ENCODE peak calls at places on chromosomes 1 and 21, in seven cellular contexts. C, Y, Q, J, X, Z and P are unnamed samples.

GRCh38 chr1:75615664-75616435 is 4.9 kb upstream of the SLC44A5 start:
- DNase-seq in X (peak), Z (no peak), C (no peak), J (no peak), Q (peak), Y (peak), P (peak)

GRCh38 chr1:46166521-46167462 is 8.1 kb upstream of the TSPAN1 start:
- DNase-seq in Z (no peak), Q (no peak), X (no peak), Y (peak), J (no peak), C (no peak), P (peak)

GRCh38 chr1:97053275-97053674 is 331.7 kb downstream of the PTBP2 start:
- DNase-seq in Y (no peak), C (no peak), X (no peak), Z (no peak), J (no peak), Q (no peak), P (no peak)

GRCh38 chr1:22628698-22629444 is 7.6 kb upstream of the C1QA start:
- DNase-seq in C (no peak), X (no peak), Z (no peak), Y (no peak), Q (no peak), J (no peak), P (no peak)

GRCh38 chr1:197859024-197859423 is 43.4 kb upstream of the C1orf53 start:
- DNase-seq in C (no peak), Y (no peak), Q (no peak), J (no peak), Z (no peak), X (no peak), P (no peak)

GRCh38 chr1:216054593-216054992 is 368.7 kb downstream of the USH2A start:
- DNase-seq in Y (no peak), J (no peak), Q (no peak), X (no peak), C (no peak), Z (no peak), P (no peak)

GRCh38 chr1:93607814-93608187 is 73.8 kb downstream of the BCAR3 start:
- DNase-seq in C (no peak), J (no peak), Q (no peak), Z (no peak), Y (no peak), X (peak), P (no peak)

GRCh38 chr1:198220428-198220827 is 63.6 kb downstream of the NEK7 start:
- DNase-seq in Y (no peak), X (peak), J (no peak), Z (peak), C (peak), Q (no peak), P (no peak)

GRCh38 chr1:5992034-5992813 is at the start of gene NPHP4:
- DNase-seq in C (peak), Y (peak), J (peak), Q (peak), Z (peak), X (peak), P (peak)

GRCh38 chr21:45551816-45552695 is 9.8 kb upstream of the SLC19A1 start:
- DNase-seq in J (no peak), Y (no peak), Q (no peak), Z (no peak), C (no peak), X (no peak), P (no peak)

GRCh38 chr1:85322655-85323054 is 46.2 kb upstream of the BCL10 start:
- DNase-seq in C (no peak), Z (no peak), Q (no peak), X (peak), Y (no peak), J (no peak), P (no peak)

GRCh38 chr1:161191971-161192370 is 6.9 kb downstream of the ADAMTS4 start:
- DNase-seq in Z (no peak), Y (no peak), X (no peak), J (no peak), Q (no peak), C (no peak), P (no peak)

GRCh38 chr1:21781971-21782867 is 730 bp downstream of the USP48 start:
- DNase-seq in C (no peak), X (peak), Z (no peak), Q (peak), J (peak), Y (peak), P (peak)

GRCh38 chr1:87061742-87062156 is 147.3 kb downstream of the HS2ST1 start:
- DNase-seq in X (peak), C (peak), Y (no peak), J (no peak), Z (peak), Q (no peak), P (no peak)

GRCh38 chr1:172276120-172276818 is 144.2 kb upstream of the C1orf105 start:
- DNase-seq in J (no peak), C (no peak), Q (no peak), Z (no peak), Y (no peak), X (no peak), P (no peak)

GRCh38 chr1:99710994-99711393 is 55.4 kb downstream of the FRRS1 start:
- DNase-seq in X (no peak), Z (no peak), Q (no peak), Y (no peak), J (no peak), C (no peak), P (no peak)

GRCh38 chr1:201531551-201532425 is 7.1 kb upstream of the NAV1 start:
- DNase-seq in X (no peak), Q (no peak), C (no peak), J (no peak), Z (no peak), Y (no peak), P (no peak)

GRCh38 chr1:88327391-88328267 is 356.4 kb upstream of the PKN2 start:
- DNase-seq in X (peak), C (peak), Q (no peak), J (no peak), Z (peak), Y (peak), P (peak)

GRCh38 chr1:17531682-17532487 is 7.6 kb upstream of the ARHGEF10L start:
- DNase-seq in Y (peak), J (peak), Z (no peak), C (no peak), Q (no peak), X (no peak), P (peak)

GRCh38 chr1:44602675-44603610 is 71.3 kb downstream of the TMEM53 start:
- DNase-seq in C (no peak), Y (no peak), Q (no peak), X (no peak), Z (no peak), J (no peak), P (no peak)

GRCh38 chr1:118877668-118878067 is 110.5 kb downstream of the TBX15 start:
- DNase-seq in Q (no peak), Z (no peak), J (no peak), C (no peak), Y (no peak), X (no peak), P (no peak)

GRCh38 chr1:84698718-84699117 is 8.5 kb upstream of the SSX2IP start:
- DNase-seq in C (peak), Z (peak), X (peak), J (no peak), Q (no peak), Y (no peak), P (no peak)

GRCh38 chr1:180181048-180181447 is 26.4 kb downstream of the QSOX1 start:
- DNase-seq in Z (no peak), C (no peak), X (no peak), J (no peak), Q (peak), Y (no peak), P (no peak)

GRCh38 chr21:42663860-42664535 is 10.6 kb downstream of the PDE9A start:
- DNase-seq in Y (no peak), Z (no peak), J (peak), X (no peak), C (no peak), Q (no peak), P (no peak)

GRCh38 chr1:246532519-246532918 is 25.4 kb upstream of the SMYD3 start:
- DNase-seq in X (peak), J (no peak), Q (no peak), Z (no peak), C (no peak), Y (no peak), P (no peak)

GRCh38 chr1:167387251-167387910 is 130.9 kb downstream of the CD247 start:
- DNase-seq in Q (no peak), J (no peak), Z (no peak), C (no peak), X (no peak), Y (no peak), P (no peak)

GRCh38 chr1:28417441-28418277 is 48.1 kb downstream of the PHACTR4 start:
- DNase-seq in Y (no peak), Q (no peak), X (peak), Z (peak), J (no peak), C (no peak), P (no peak)

GRCh38 chr1:107430540-107431228 is 289.8 kb downstream of the NTNG1 start:
- DNase-seq in Y (no peak), Q (peak), J (no peak), X (peak), Z (peak), C (peak), P (no peak)

GRCh38 chr1:111571987-111572386 is 47.6 kb upstream of the RAP1A start:
- DNase-seq in Z (peak), J (no peak), X (peak), Y (no peak), C (no peak), Q (no peak), P (no peak)

GRCh38 chr1:58983159-58983558 is 199.3 kb upstream of the JUN start:
- DNase-seq in Z (peak), J (no peak), C (peak), Q (no peak), Y (no peak), X (peak), P (no peak)

GRCh38 chr1:60972841-60973364 is 109.5 kb upstream of the NFIA start:
- DNase-seq in C (peak), Q (no peak), J (no peak), X (peak), Z (peak), Y (no peak), P (no peak)

GRCh38 chr1:227795732-227796131 is 19.7 kb upstream of the PRSS38 start:
- DNase-seq in Y (no peak), Z (no peak), Q (no peak), J (no peak), C (no peak), X (no peak), P (no peak)

GRCh38 chr21:42129300-42130266 is 58.5 kb downstream of the UMODL1 start:
- DNase-seq in J (no peak), Y (no peak), Z (no peak), C (no peak), X (no peak), Q (no peak), P (no peak)

GRCh38 chr1:186112280-186112679 is 262.8 kb downstream of the TPR start:
- DNase-seq in X (no peak), C (no peak), J (no peak), Y (no peak), Z (no peak), Q (no peak), P (no peak)

GRCh38 chr1:163258181-163258580 is 55.5 kb upstream of the RGS5 start:
- DNase-seq in J (no peak), X (peak), C (peak), Y (no peak), Q (no peak), Z (peak), P (no peak)

GRCh38 chr1:24756395-24756794 is 11.1 kb downstream of the CLIC4 start:
- DNase-seq in J (no peak), Z (no peak), C (no peak), X (no peak), Q (no peak), Y (no peak), P (no peak)

GRCh38 chr1:183885142-183885735 is 80.3 kb downstream of the RGL1 start:
- DNase-seq in J (no peak), Z (no peak), X (peak), Q (no peak), C (no peak), Y (no peak), P (no peak)

GRCh38 chr1:215657016-215657415 is 89.9 kb downstream of the KCTD3 start:
- DNase-seq in J (no peak), Q (no peak), C (no peak), Y (no peak), X (no peak), Z (no peak), P (no peak)

GRCh38 chr1:39863177-39863576 is 20.1 kb downstream of the TRIT1 start:
- DNase-seq in C (no peak), X (no peak), Y (no peak), Z (no peak), J (no peak), Q (no peak), P (no peak)

GRCh38 chr1:241776911-241777310 is 71.1 kb upstream of the EXO1 start:
- DNase-seq in Q (no peak), Z (no peak), X (no peak), C (no peak), J (no peak), Y (no peak), P (no peak)

GRCh38 chr1:174584071-174584470 is 136.3 kb downstream of the GPR52 start:
- DNase-seq in Z (no peak), X (no peak), Q (no peak), C (no peak), J (no peak), Y (no peak), P (no peak)

GRCh38 chr1:174580801-174581200 is 133.0 kb downstream of the GPR52 start:
- DNase-seq in X (no peak), Q (no peak), C (no peak), Z (no peak), Y (no peak), J (no peak), P (no peak)
- TF ChIP-seq CTCF in X (no peak), Q (no peak), C (no peak), Z (no peak), Y (no peak), J (no peak), P (no peak)

DNA sequence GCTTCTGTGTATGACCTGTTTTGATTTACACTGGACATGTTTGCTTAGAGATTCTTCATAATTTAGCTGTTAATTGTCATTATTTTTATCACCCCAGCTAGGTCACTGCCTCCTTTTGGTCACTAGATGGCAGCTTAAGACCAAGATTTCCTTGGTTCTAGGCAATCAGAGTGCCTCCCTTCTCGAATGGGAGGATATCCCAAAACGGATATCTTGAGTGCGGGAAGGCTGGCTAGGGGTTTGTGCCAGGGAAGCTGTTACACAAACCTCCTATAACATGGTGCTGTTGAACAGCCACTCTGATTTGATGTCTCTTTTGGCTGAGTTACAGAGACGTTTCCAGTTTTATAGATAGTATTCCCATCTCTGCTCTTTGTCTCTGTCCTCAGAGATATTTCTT is 283.5 kb downstream of the S1PR1 start:
- DNase-seq in Z (peak), Q (peak), J (no peak), Y (peak), X (peak), C (peak), P (no peak)
- TF ChIP-seq CTCF in Z (peak), Q (peak), J (peak), Y (peak), X (peak), C (peak), P (peak)

DNA sequence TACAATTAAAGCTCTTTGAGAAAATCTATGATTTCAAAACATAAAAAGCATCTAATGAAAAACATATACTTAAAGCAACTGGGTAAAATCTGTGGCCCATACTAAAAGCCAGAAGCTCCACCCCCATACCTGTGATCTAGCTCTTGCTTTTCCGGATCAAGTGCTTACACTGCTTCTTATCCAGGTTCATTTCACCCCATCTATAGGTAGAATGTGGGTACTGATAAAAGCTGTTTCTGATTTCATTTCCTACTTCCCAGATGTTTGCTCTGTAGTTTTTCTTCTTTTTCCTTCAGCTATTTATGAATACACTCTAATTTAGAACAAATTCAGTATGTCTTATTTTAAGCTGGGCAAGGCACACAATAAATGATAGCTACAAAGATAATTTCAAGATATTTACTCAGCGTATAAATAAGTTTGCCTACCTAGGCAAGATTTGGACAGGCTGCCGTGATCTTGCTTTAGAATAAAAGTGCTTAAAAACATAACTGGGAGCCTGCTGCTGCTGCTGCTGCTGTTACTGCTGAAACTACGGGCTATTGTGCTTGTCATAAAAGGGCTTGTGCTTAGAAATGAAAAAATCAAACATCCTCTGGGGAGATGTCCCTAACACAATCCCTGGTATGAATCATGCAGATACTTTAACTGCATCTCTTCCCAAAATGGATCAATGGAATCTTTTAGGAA is 2.1 kb downstream of the SIPA1L2 start:
- DNase-seq in Q (no peak), J (no peak), Y (no peak), Z (no peak), X (peak), C (no peak), P (no peak)
- TF ChIP-seq CTCF in Q (peak), J (no peak), Y (peak), Z (peak), X (peak), C (no peak), P (peak)

GRCh38 chr1:150226486-150226885 is 9.4 kb downstream of the ANP32E start:
- DNase-seq in Z (no peak), J (no peak), Q (no peak), Y (no peak), X (no peak), C (no peak), P (no peak)

GRCh38 chr1:150225546-150225945 is 10.4 kb downstream of the ANP32E start:
- DNase-seq in Y (no peak), Z (no peak), X (no peak), J (no peak), Q (no peak), C (no peak), P (no peak)

GRCh38 chr1:150227228-150227627 is 8.7 kb downstream of the ANP32E start:
- DNase-seq in Q (no peak), X (no peak), Z (no peak), J (no peak), C (no peak), Y (no peak), P (no peak)

DNA sequence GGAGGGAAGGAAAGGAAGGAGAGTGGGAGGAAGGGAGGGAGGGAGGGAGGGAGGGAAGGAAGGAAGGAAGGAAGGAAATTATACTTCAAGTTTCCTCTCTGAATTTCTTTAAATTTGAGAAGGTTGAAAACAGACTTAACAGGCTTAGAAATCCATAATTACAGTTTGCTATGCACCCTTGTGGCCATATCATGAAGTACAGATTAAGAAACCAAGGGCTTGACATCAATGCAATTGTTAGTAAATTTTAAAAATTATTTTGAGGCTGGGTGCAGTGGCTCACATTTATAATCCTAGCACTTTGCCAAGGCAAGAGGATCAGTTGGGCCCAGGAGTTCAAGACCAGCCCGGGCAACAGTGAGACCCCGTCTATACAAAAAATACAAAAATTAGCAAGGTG is 14.4 kb downstream of the ANP32E start:
- DNase-seq in X (peak), Z (no peak), J (no peak), C (no peak), Y (no peak), Q (no peak), P (no peak)
- TF ChIP-seq CTCF in X (peak), Z (peak), J (peak), C (peak), Y (peak), Q (peak), P (peak)

GRCh38 chr21:36629061-36629460 is 69.9 kb upstream of the SIM2 start:
- DNase-seq in Z (no peak), J (no peak), C (no peak), X (no peak), Y (no peak), Q (no peak), P (no peak)
- TF ChIP-seq CTCF in Z (no peak), J (no peak), C (no peak), X (no peak), Y (no peak), Q (no peak), P (no peak)

GRCh38 chr1:48214820-48215219 is 7.7 kb upstream of the SLC5A9 start:
- DNase-seq in J (peak), Y (peak), Q (no peak), Z (no peak), X (no peak), C (no peak), P (peak)

GRCh38 chr1:48216276-48216675 is 6.2 kb upstream of the SLC5A9 start:
- DNase-seq in Y (no peak), Z (no peak), Q (no peak), J (no peak), X (no peak), C (no peak), P (no peak)

GRCh38 chr1:48217861-48218260 is 4.7 kb upstream of the SLC5A9 start:
- DNase-seq in Y (no peak), Q (no peak), X (no peak), Z (no peak), J (no peak), C (no peak), P (no peak)

GRCh38 chr1:48215222-48215621 is 7.3 kb upstream of the SLC5A9 start:
- DNase-seq in Q (no peak), Z (no peak), Y (peak), J (no peak), X (no peak), C (no peak), P (no peak)

GRCh38 chr1:48216941-48217340 is 5.6 kb upstream of the SLC5A9 start:
- DNase-seq in X (no peak), Y (no peak), J (no peak), Z (no peak), C (no peak), Q (no peak), P (no peak)
- TF ChIP-seq CTCF in X (no peak), Y (no peak), J (no peak), Z (no peak), C (peak), Q (no peak), P (no peak)

GRCh38 chr21:20404915-20405314 is 593.3 kb upstream of the NCAM2 start:
- DNase-seq in C (no peak), Y (no peak), Q (no peak), J (no peak), X (no peak), Z (no peak), P (no peak)
- TF ChIP-seq CTCF in C (no peak), Y (no peak), Q (no peak), J (no peak), X (no peak), Z (no peak), P (no peak)

GRCh38 chr1:20732588-20733360 is at the start of gene SH2D5:
- DNase-seq in J (peak), Y (peak), X (peak), Q (no peak), Z (peak), C (peak), P (peak)
- TF ChIP-seq CTCF in J (peak), Y (peak), X (peak), Q (peak), Z (peak), C (peak), P (no peak)